ENCODE peak calls at places on chromosomes 12 and 14, in eight cellular contexts. P, M, Y, D, S, F, J and Z are unnamed samples.

GRCh38 chr14:29144598-29144997 is 378.0 kb downstream of the FOXG1 start:
- DNase-seq in Y (no peak), S (peak; percentile 97), J (peak; percentile 97), M (no peak), F (no peak), D (no peak), P (no peak), Z (no peak)

GRCh38 chr12:6952860-6953416 is 1.8 kb downstream of the PTPN6 start:
- DNase-seq in M (no peak), D (peak; percentile 39), P (no peak), F (no peak), S (no peak), J (no peak), Y (no peak), Z (no peak)

GRCh38 chr12:124720019-124720686 is 143.5 kb downstream of the SCARB1 start:
- DNase-seq in F (no peak), J (no peak), S (peak; percentile 63), D (no peak), P (no peak), M (no peak), Y (no peak), Z (no peak)

GRCh38 chr12:117255386-117255785 is 65.1 kb upstream of the FBXO21 start:
- DNase-seq in D (no peak), S (no peak), Y (no peak), J (no peak), P (no peak), F (no peak), M (no peak), Z (no peak)

GRCh38 chr12:64088431-64089349 is 133.4 kb downstream of the KICS2 start:
- DNase-seq in J (peak; percentile 82), M (peak; percentile 75), F (peak; percentile 89), S (peak; percentile 97), D (no peak), P (no peak), Y (peak; percentile 27), Z (no peak)

GRCh38 chr12:107761502-107761904 is 566 bp upstream of the PRDM4 start:
- DNase-seq in P (no peak), M (peak; percentile 58), D (no peak), J (no peak), F (no peak), Y (peak; percentile 12), S (no peak), Z (no peak)

GRCh38 chr12:130031571-130032189 is 127.9 kb upstream of the TMEM132D start:
- DNase-seq in Y (peak; percentile 36), P (peak; percentile 78), J (no peak), M (peak; percentile 81), F (peak; percentile 46), S (peak; percentile 6), D (peak; percentile 61), Z (peak; percentile 77)

GRCh38 chr14:91228112-91229004 is 16.1 kb downstream of the GPR68 start:
- DNase-seq in Y (no peak), F (no peak), M (peak; percentile 83), P (peak; percentile 91), D (peak; percentile 66), J (peak; percentile 48), S (peak; percentile 32), Z (peak; percentile 88)

GRCh38 chr14:100644784-100645183 is 57.6 kb upstream of the BEGAIN start:
- DNase-seq in Y (no peak), S (no peak), D (no peak), F (no peak), P (no peak), J (no peak), M (no peak), Z (no peak)

GRCh38 chr12:69916541-69917270 is 91.7 kb downstream of the MYRFL start:
- DNase-seq in S (no peak), F (no peak), M (no peak), P (no peak), Y (no peak), D (no peak), J (no peak), Z (no peak)

DNA sequence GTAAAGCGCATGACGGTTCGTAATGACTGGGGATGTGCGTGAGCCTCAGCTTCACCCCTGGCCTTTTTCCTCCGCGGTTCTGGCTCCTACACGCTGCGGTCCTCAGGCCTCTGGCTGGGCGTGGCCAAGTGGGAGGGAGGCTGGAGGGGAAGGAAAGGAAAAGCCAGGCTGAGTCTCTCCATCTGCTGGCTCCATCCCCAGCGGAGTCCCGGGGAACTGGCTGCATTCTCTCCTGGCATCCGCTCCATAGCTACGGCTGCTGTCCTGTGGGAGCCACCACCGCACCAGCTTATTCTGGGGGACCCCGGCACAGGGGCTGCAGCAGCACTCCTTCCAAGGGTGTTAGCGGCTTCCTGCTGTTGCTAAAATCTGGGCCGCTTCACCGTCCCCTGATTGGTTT is 68.2 kb upstream of the SLC24A4 start:
- DNase-seq in J (no peak), M (peak; percentile 80), P (no peak), Y (peak; percentile 61), F (peak; percentile 25), D (no peak), S (peak; percentile 55), Z (no peak)
- TF ChIP-seq CTCF in J (peak; percentile 7), M (no peak), P (no peak), Y (no peak), F (no peak), D (no peak), S (no peak), Z (no peak)

DNA sequence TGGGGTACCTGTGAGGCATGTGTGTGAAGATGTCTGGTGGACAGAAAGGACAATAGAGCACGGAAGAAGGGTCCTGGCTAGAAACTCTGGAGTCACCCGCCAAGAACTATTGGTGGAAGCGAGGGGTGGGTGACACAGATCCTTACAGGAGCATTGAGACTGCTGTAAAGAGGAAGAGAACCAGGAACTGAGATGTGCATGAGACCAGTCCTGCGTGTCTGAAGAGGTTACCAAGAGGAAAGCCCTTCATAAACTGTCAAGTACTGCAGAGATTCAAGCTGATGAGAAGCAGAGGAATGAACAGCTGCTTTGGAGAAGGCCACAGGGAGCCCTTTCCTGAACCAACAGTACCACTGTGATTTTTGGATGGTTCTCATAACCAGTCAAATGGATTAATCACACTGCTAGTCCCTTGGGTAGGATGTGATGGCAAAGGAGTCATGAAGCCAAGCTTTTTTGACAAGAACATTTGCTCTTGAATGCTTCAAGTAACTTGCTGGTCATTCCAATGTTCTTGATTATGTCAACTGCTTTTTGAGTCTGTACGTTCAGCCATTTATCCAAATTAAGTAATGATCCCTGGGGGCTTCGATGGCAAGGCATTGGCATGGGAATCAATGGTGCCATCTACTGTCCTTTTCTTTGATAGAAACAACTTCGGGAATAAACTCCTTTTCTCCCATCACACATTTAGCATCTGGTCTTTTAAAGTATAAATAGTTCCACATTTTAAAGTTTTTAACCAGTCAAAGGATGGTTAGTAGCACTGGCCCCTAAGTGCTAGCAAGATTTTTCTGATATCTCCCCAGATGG is 42.9 kb downstream of the GPR135 start:
- DNase-seq in D (peak; percentile 53), J (no peak), P (peak; percentile 21), S (no peak), F (no peak), Y (no peak), M (peak; percentile 24), Z (no peak)
- TF ChIP-seq CTCF in D (no peak), J (peak; percentile 31), P (no peak), S (no peak), F (no peak), Y (no peak), M (peak; percentile 45), Z (peak; percentile 28)

GRCh38 chr12:13777374-13777773 is 204.0 kb downstream of the GRIN2B start:
- DNase-seq in Y (no peak), F (no peak), M (peak; percentile 57), J (no peak), D (no peak), S (no peak), P (no peak), Z (no peak)

DNA sequence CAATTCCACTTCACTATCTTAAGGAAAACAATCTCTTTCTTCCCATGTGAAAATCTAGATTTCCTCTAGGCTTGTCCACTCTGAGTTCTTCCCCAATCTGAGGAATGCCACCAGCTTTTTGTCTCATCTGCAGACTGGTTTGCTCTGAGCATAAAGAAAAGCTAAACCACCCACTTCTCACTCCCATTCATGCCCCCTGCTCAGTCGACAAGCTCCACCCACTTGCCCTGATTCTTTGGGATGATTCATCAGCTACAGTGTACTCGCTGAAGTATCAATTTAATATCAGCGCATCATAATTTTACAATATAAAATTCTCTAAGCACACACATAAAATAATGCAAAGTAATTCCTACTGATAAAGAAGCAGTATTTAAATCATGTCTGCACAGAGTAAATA is 209.1 kb downstream of the GRIN2B start:
- DNase-seq in D (no peak), F (no peak), J (no peak), P (no peak), S (no peak), M (no peak), Y (no peak), Z (no peak)
- TF ChIP-seq CTCF in D (no peak), F (no peak), J (no peak), P (no peak), S (no peak), M (no peak), Y (no peak), Z (no peak)

DNA sequence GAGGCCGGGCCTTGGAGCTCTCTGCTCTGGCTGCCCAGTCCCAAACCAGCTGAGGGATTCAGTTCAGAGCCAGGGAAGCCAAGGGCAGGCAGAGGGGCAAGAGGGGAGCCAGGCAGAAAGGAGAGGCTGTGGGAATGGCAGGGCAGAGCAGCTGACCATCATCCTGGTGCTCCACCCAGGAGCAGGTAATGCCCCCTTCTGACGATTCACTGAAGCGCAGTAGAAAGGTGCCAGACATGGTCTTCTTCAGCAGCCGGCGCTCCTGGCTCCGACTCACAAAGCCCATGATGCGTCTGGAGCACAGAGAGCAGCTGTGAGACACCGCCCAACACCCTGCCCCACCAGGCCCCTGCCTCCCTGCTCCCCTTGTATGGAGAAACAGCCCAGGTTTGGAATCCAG is 8.0 kb downstream of the IL23A start:
- DNase-seq in M (peak; percentile 64), S (no peak), P (no peak), J (no peak), F (no peak), Y (no peak), D (no peak), Z (no peak)
- TF ChIP-seq CTCF in M (peak; percentile 30), S (no peak), P (no peak), J (peak; percentile 6), F (no peak), Y (no peak), D (no peak), Z (peak; percentile 28)

GRCh38 chr12:54734196-54734950 is 86.2 kb upstream of the DCD start:
- DNase-seq in P (no peak), Y (no peak), D (no peak), J (no peak), S (no peak), F (peak; percentile 64), M (no peak), Z (no peak)

GRCh38 chr12:54740882-54741281 is 92.7 kb upstream of the DCD start:
- DNase-seq in J (no peak), Y (no peak), M (no peak), P (no peak), S (no peak), D (no peak), F (no peak), Z (no peak)

GRCh38 chr12:54736549-54736948 is 88.4 kb upstream of the DCD start:
- DNase-seq in P (no peak), J (no peak), F (no peak), D (no peak), M (no peak), S (no peak), Y (no peak), Z (no peak)
- TF ChIP-seq CTCF in P (no peak), J (no peak), F (no peak), D (no peak), M (no peak), S (no peak), Y (no peak), Z (no peak)

GRCh38 chr14:103188691-103189480 is 65.6 kb downstream of the TNFAIP2 start:
- DNase-seq in D (no peak), M (peak; percentile 56), Y (peak; percentile 57), P (peak; percentile 63), F (no peak), J (no peak), S (peak; percentile 23), Z (peak; percentile 55)
- TF ChIP-seq CTCF in D (no peak), M (peak; percentile 24), Y (no peak), P (no peak), F (peak; percentile 43), J (peak; percentile 18), S (peak; percentile 23), Z (peak; percentile 17)